ENCODE peak calls at places on chromosomes 3 and 15, in four cellular contexts. K, Q, I and Y are unnamed samples.

GRCh38 chr3:116777181-116777840 is 67.7 kb downstream of the TUSC7 start:
- DNase-seq in Q (no peak), K (no peak), I (no peak), Y (no peak)

GRCh38 chr3:184236033-184236410 is 6.6 kb downstream of the VWA5B2 start:
- DNase-seq in I (no peak), K (no peak), Q (no peak), Y (no peak)

GRCh38 chr15:49855917-49856637 is 235.2 kb downstream of the DTWD1 start:
- DNase-seq in Q (no peak), K (no peak), I (no peak), Y (no peak)

GRCh38 chr15:38555686-38556334 is 8.8 kb downstream of the RASGRP1 start:
- DNase-seq in Q (no peak), I (no peak), K (no peak), Y (no peak)

GRCh38 chr3:192409203-192409837 is 318.0 kb downstream of the FGF12 start:
- DNase-seq in Q (no peak), I (no peak), K (no peak), Y (no peak)

GRCh38 chr3:57382933-57383332 is 90.4 kb upstream of the ASB14 start:
- DNase-seq in K (no peak), Q (no peak), I (no peak), Y (no peak)

GRCh38 chr3:194537732-194538247 is 51.0 kb upstream of the ATP13A3 start:
- DNase-seq in Q (peak), I (no peak), K (no peak), Y (no peak)

GRCh38 chr15:84142888-84143337 is 92.7 kb upstream of the GOLGA6L4 start:
- DNase-seq in Q (peak), I (peak), K (peak), Y (peak)

GRCh38 chr15:79397264-79397663 is 34.9 kb upstream of the MINAR1 start:
- DNase-seq in K (no peak), I (no peak), Q (no peak), Y (no peak)

DNA sequence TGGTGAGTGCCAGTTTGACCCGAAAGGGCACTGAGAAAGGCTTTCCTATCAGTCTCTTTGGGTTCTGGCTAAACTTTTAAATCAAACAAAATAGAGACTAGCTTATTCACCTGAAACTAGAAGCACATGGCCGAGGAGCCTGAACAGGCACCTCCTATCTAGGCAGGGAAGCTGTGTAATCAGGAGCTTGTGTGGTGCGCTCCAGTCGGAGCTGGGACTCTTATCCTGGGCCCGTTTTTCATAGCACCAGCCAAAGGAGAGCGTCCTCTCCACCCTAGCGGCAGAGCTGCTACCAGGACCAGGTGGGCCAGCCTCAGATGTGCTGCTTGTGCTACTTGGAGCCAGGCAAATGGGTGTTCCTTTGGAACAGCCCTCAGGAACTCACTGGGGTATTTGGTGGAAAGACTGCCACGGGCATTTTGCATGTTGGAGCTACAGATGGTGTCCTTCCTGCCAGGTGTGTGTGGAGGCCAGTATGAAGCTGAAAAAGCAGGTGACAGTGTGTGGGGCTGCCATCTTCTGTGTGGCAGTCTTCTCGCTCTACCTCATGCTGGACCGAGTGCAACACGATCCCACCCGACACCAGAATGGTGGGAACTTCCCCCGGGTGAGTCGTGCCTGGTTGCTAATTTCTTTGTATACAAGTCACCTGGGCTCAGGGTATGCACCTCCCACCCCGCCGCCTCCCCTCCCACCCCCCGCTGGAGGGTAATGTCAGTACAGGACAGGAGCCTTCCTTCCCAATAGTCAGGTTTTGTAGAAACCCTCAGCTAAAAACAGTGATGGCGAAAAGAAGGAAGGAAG is 833 bp downstream of the MAN2A2 start:
- DNase-seq in K (peak), I (no peak), Q (peak), Y (no peak)
- TF ChIP-seq CBX5 in K (no peak), I (no peak), Q (no peak), Y (no peak)

DNA sequence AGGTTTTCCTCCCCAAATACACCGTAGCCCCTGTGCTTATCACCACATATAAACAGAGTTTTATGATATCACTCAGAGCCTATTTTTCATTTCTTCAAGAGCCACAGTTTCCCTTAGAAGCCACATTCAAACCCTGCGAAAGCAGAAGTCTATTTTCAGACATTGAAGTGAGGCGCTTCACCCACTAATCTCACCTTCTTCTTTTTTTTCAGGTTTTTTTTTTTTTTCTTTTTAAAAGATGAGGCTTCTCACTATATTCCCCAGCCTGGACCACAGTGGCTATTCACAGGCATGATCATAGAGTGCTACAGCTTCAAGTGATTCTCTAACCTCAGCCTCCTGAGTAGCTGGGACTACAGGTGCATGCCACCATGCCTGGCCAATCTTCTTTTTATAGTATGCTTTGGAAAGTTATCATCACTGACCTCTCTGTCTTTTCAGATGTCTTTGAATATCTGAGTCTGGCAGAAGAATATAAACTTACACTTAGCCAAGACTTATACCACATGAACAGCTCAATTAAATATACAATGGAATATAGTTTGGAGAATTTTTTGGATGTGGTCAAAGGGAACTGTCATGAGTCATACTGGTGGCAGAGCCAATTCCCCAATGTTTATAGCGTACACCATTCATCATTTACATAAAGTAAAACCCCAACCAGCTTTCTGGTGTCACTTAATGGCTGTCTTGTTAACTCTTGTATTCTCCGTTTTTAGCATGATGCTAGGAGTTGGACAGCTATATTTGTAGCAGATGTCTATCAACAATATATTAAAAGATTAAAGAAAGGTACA is 59.7 kb upstream of the CCDC50 start:
- DNase-seq in K (no peak), Q (no peak), I (no peak), Y (peak)
- TF ChIP-seq CEBPB in K (no peak), Q (no peak), I (no peak), Y (no peak)

GRCh38 chr3:18111702-18112311 is 313.3 kb downstream of the SATB1 start:
- DNase-seq in I (no peak), Q (peak), K (no peak), Y (peak)
- TF ChIP-seq CBX5 in I (no peak), Q (no peak), K (no peak), Y (no peak)

DNA sequence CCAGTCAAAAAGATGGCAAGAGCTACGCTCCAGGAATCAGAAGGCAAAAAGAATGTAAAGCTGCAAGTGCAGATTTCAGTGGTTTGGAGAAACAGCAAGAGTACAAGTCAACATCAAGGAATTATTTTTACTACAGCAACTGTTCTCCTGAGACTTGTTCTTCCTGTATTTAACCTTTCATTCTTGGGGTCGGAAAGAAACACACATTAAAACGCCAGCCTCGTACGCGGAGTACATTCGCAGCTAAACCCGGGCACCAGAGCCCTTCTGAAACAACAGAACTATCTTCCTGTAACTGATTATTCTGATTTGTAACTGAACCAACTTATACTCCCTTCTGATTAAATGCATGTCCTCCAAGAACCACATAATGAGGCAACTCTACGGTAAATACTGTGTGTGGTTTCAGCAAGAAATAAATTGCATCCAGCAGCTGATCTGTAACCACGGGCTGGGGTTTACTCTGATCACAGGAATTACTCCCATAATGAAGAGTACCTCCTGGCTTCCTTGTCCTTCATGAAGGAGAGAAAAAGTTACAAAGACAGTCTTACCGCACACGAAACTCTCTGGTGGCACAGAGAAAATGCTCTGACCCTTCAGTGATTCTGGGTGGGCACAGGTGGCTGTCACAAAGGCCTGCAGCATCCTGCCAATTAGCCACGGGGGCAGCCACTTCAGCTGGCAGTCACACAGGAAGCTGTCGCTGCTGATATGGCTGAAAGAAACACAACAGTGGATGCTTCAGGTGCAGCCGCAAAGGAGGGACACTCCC is 107.1 kb downstream of the LRIG1 start:
- DNase-seq in Q (no peak), I (no peak), K (no peak), Y (peak)
- TF ChIP-seq CEBPB in Q (no peak), I (no peak), K (no peak), Y (no peak)

GRCh38 chr15:34621675-34622074 is 38.2 kb upstream of the GOLGA8B start:
- DNase-seq in K (peak), Q (peak), I (no peak), Y (no peak)
- TF ChIP-seq CBX5 in K (no peak), Q (no peak), I (no peak), Y (no peak)

DNA sequence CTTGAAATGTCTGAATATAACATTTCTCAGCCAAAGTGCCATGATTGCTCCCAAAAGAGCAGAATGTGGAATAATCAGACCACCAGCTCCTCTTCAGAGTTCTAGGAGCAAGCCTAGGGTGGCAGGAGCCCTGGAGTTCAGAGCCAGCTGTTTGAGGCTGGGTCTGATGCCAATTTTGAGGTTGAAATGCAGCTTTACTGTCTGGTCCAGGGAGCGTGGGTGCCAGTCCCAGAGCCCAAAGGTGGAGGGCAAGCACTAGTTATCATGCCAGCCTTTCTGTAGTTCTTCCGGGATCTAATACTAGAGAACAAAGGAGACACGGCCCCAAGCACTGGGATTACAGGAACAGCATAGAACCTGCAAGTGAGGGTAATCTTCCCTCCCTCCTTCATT is 69.3 kb downstream of the TNFAIP8L3 start:
- DNase-seq in I (no peak), Q (no peak), K (no peak), Y (no peak)
- TF ChIP-seq CEBPB in I (no peak), Q (no peak), K (no peak), Y (no peak)

GRCh38 chr3:196990654-196991053 is 22.0 kb upstream of the PIGZ start:
- DNase-seq in K (no peak), Q (peak), I (no peak), Y (no peak)
- TF ChIP-seq CBX5 in K (no peak), Q (no peak), I (no peak), Y (no peak)